ENCODE peak calls at places on chromosomes 7 and 10, in four cellular contexts. G is H1, R is HepG2, K is A549. F is an unnamed sample. For H3K4me1, the result is how much of the 10 kb centered on the place peaks cover.

GRCh38 chr7:66114743-66115727 is at the start of gene CRCP:
- DNase-seq in R (peak), G (peak), K (peak), F (peak)

GRCh38 chr7:100247152-100247757 is 27.5 kb downstream of the PVRIG start:
- DNase-seq in R (peak), G (peak), K (peak), F (no peak)

GRCh38 chr10:35466661-35467060 is 130.4 kb downstream of the CCNY start:
- DNase-seq in R (no peak), G (no peak), K (no peak), F (no peak)

GRCh38 chr10:123398180-123398591 is 244.0 kb downstream of the BUB3 start:
- DNase-seq in K (no peak), R (no peak), G (no peak), F (no peak)

GRCh38 chr10:30219977-30220751 is 128.9 kb downstream of the MTPAP start:
- DNase-seq in R (peak), K (no peak), G (no peak), F (peak)

GRCh38 chr7:133695976-133696531 is 431.1 kb upstream of the LRGUK start:
- DNase-seq in R (no peak), K (no peak), G (no peak), F (no peak)

GRCh38 chr10:119377905-119378736 is 164.4 kb downstream of the RGS10 start:
- DNase-seq in G (no peak), R (no peak), K (no peak), F (no peak)

GRCh38 chr10:123356101-123356500 is 201.9 kb downstream of the BUB3 start:
- DNase-seq in G (no peak), K (no peak), R (no peak), F (no peak)

GRCh38 chr7:27929127-27929526 is 189.2 kb downstream of the TAX1BP1 start:
- DNase-seq in R (no peak), G (no peak), K (no peak), F (no peak)

GRCh38 chr7:105376901-105377533 is 11.7 kb downstream of the SRPK2 start:
- DNase-seq in K (no peak), R (no peak), G (no peak), F (no peak)

GRCh38 chr7:51263631-51264484 is 52.8 kb downstream of the COBL start:
- DNase-seq in K (no peak), R (no peak), G (peak), F (peak)

GRCh38 chr10:132555648-132556575 is 18.3 kb downstream of the INPP5A start:
- DNase-seq in R (no peak), K (no peak), G (no peak), F (no peak)

GRCh38 chr7:85176197-85176596 is 10.7 kb downstream of the SEMA3D start:
- DNase-seq in R (no peak), G (no peak), K (no peak), F (no peak)

GRCh38 chr10:44262551-44263251 is 122.2 kb downstream of the CXCL12 start:
- DNase-seq in R (no peak), G (no peak), K (no peak), F (peak)

GRCh38 chr10:53997953-53998352 is 803.1 kb downstream of the PCDH15 start:
- DNase-seq in K (no peak), G (no peak), R (peak), F (no peak)

GRCh38 chr7:129821476-129821875 is 131.3 kb downstream of the UBE2H start:
- DNase-seq in K (no peak), G (no peak), R (no peak), F (no peak)

GRCh38 chr10:102280397-102281015 is 35.2 kb downstream of the GBF1 start:
- DNase-seq in G (no peak), K (no peak), R (no peak), F (no peak)

GRCh38 chr10:101091546-101092290 is 29.9 kb downstream of the KAZALD1 start:
- DNase-seq in K (peak), G (no peak), R (no peak), F (no peak)

GRCh38 chr7:27641576-27642230 is 21.0 kb downstream of the HIBADH start:
- DNase-seq in G (no peak), R (no peak), K (peak), F (no peak)

GRCh38 chr10:51377932-51378206 is 303.6 kb downstream of the PRKG1 start:
- DNase-seq in R (no peak), K (no peak), G (no peak), F (no peak)

GRCh38 chr7:106730021-106730420 is 69.1 kb upstream of the CCDC71L start:
- DNase-seq in G (no peak), K (no peak), R (no peak), F (no peak)
- TF ChIP-seq EP300 in G (no peak), K (no peak), R (no peak), F (no peak)

DNA sequence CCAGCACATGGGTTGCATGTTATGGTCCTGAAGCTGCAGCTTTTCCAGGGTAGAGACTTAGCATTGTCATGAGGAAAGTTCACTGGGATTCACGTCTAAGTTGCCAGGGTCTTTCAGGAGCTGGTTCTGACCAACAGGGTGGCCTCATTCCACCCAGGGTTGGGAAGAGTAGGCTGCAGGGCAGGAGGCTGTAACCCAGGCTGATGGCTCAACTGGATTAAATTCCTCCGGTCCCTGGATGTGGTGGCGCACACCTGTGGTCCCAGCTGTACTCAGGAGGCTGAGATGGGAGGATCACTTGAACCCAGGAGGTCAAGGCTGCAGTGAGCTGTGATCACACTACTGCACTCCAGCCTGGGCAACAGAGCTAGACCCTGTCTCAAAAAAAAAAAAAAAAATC is 44.2 kb downstream of the ASB13 start:
- DNase-seq in K (no peak), G (no peak), R (no peak), F (no peak)
- H3K4me1 ChIP-seq in K (under half), G (under half), R (half or more), F (under half)

GRCh38 chr10:74187237-74187636 is 36.2 kb downstream of the ADK start:
- DNase-seq in R (no peak), G (no peak), K (no peak), F (no peak)
- H3K4me3 ChIP-seq in R (no peak), G (no peak), K (no peak), F (no peak)

DNA sequence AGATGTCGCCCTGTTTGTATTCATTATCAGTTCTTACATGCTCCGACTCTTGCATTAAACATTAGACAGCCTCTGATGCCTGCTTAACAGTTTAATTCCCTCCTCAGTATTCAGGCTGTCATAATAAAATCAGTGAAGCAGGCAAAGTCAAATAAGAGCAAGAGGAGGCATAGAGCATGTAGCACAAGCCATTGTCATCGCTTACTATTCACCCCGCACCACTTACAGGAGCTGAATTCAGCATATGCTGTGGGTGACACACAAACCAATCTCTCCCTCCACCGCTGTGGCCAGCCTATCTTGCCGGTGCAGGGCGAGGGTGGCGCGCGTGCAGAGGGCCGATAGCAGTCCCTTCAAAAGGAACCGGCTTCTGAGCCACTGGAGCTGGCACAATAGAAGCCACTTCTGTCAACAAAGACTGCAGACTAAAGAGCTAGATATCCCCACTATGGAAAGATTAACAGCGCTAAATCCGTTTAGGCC is 433.2 kb upstream of the MGMT start:
- DNase-seq in R (no peak), G (no peak), K (no peak), F (peak)
- TF ChIP-seq EP300 in R (no peak), G (no peak), K (no peak), F (no peak)

GRCh38 chr10:79245539-79246208 is 101.6 kb upstream of the PPIF start:
- DNase-seq in R (no peak), G (no peak), K (no peak), F (no peak)

GRCh38 chr10:79246209-79246581 is 101.1 kb upstream of the PPIF start:
- DNase-seq in K (no peak), R (no peak), G (no peak), F (no peak)

GRCh38 chr10:79247373-79248137 is 99.7 kb upstream of the PPIF start:
- DNase-seq in R (no peak), G (no peak), K (no peak), F (no peak)

GRCh38 chr10:79248341-79248931 is 98.8 kb upstream of the PPIF start:
- DNase-seq in G (no peak), K (no peak), R (no peak), F (no peak)

DNA sequence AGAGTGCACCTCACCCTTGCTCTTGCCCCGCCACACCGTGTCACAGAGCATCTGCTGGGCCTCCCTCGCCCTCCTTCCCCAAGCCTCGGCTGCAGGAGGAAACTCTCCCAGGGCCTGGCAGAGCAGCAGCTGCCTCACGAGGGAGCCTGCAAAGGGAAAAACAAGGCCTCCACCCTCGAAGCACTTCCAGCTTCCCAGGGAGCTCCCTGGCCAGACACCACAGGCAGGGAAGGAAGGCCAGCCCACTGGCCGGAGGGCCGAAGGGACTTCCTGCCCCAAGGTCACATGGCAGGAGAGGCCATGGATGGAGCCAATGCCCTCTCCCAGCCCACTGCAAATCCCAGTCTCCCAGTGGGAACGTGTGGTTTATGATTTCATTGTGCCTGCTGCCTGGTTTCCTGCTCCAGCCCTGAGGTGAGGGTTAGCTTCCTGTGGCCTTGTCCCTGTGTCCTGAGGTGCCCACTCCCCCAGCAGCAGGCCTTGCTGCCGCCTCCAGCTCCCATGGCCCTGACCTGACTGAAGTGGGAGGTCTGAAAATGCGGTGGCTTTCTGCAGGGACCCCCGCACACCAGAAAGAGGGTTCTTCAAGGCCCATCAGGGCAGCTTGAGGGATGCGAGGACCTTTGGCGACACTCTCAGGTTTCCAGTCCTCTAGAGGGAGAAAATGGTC is 100.5 kb upstream of the PPIF start:
- DNase-seq in K (no peak), G (no peak), R (no peak), F (no peak)
- H3K4me1 ChIP-seq in K (under half), G (under half), R (under half), F (half or more)

DNA sequence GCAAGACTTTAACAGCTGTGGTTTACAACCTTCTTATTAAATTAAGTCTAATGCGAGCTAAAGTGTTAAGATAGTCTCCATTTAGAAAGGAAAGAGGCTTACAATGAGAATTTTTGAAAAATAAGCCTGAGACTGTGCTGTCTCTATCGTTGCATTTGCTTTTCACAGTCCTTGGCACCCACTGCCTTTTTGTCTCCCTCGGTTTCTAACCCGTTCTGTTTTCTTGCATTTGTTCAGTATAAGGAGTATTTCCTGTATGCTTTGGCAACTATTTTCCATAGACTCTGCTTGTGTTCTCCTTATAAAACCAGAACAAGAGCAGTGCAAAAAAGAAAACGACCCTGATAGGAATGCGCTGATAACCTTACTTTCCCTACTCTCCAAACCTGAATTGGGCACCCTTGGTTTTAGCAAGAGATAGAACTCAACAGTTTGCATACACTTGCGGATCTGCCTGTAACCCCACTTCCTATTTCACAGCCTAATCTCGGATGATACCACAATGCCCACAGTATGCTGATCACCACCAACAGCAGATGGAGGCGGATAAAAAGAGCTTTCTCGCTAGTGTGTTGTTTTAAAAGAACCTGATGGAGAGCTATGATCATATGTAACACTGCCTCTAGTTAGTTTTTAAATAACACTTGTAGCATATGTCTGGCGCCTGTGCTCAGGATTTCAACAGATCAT is 1.5 kb upstream of the ARHGAP12 start:
- DNase-seq in R (no peak), G (no peak), K (no peak), F (no peak)
- H3K4me3 ChIP-seq in R (peak), G (peak), K (peak), F (peak)

F was measured in esophagus muscularis mucosa.